ENCODE peak calls at places on chromosome 3, in five cellular contexts. I is epithelial cell of esophagus; T is astrocyte; X is pons; M is activated gamma-delta T cell treated with anti-CD3 and anti-CD28 coated beads, Interleukin-2, amount 50 U/mL, for 16 hours. Q is an unnamed sample.

GRCh38 chr3:46703013-46703520 is 1.9 kb downstream of the TMIE start:
- DNase-seq in I (no peak), T (no peak), X (no peak), M (no peak), Q (no peak)

GRCh38 chr3:31534036-31534435 is 1.3 kb downstream of the STT3B start:
- DNase-seq in I (peak), T (peak), X (peak), M (no peak), Q (peak)

GRCh38 chr3:98536456-98537017 is 4.8 kb downstream of the GPR15 start:
- DNase-seq in I (peak), T (no peak), X (no peak), M (no peak), Q (no peak)

GRCh38 chr3:851098-851790 is 241.6 kb upstream of the CNTN6 start:
- DNase-seq in I (peak), T (no peak), X (no peak), M (no peak), Q (peak)

GRCh38 chr3:114213262-114213668 is 24.1 kb downstream of the ZNF80 start:
- DNase-seq in I (no peak), T (peak), X (no peak), M (no peak), Q (no peak)

GRCh38 chr3:179840985-179841384 is 188.1 kb downstream of the USP13 start:
- DNase-seq in I (peak), T (peak), X (no peak), M (no peak), Q (peak)

GRCh38 chr3:126745760-126746394 is 41.8 kb downstream of the CHCHD6 start:
- DNase-seq in I (no peak), T (no peak), X (no peak), M (no peak), Q (no peak)

GRCh38 chr3:38011111-38011510 is 18.3 kb downstream of the PLCD1 start:
- DNase-seq in I (no peak), T (no peak), X (no peak), M (no peak), Q (no peak)

GRCh38 chr3:13689373-13690265 is 140.7 kb downstream of the FBLN2 start:
- DNase-seq in I (no peak), T (no peak), X (no peak), M (no peak), Q (no peak)

GRCh38 chr3:137471130-137471529 is 293.0 kb upstream of the SOX14 start:
- DNase-seq in I (no peak), T (no peak), X (no peak), M (no peak), Q (no peak)

GRCh38 chr3:183455064-183455463 is 26.6 kb upstream of the MCF2L2 start:
- DNase-seq in I (peak), T (peak), X (peak), M (no peak), Q (peak)

GRCh38 chr3:170418422-170419300 is at the start of gene CLDN11:
- DNase-seq in I (peak), T (peak), X (peak), M (no peak), Q (no peak)

GRCh38 chr3:186974824-186975281 is 44.5 kb downstream of the ST6GAL1 start:
- DNase-seq in I (no peak), T (no peak), X (no peak), M (no peak), Q (no peak)

GRCh38 chr3:25856902-25857518 is 67.1 kb downstream of the OXSM start:
- DNase-seq in I (peak), T (peak), X (peak), M (no peak), Q (peak)

GRCh38 chr3:85627899-85628298 is 669.1 kb downstream of the CADM2 start:
- DNase-seq in I (no peak), T (no peak), X (no peak), M (no peak), Q (no peak)

GRCh38 chr3:30632065-30632464 is 25.7 kb downstream of the TGFBR2 start:
- DNase-seq in I (no peak), T (no peak), X (no peak), M (no peak), Q (no peak)

GRCh38 chr3:148727242-148727641 is 29.5 kb downstream of the AGTR1 start:
- DNase-seq in I (peak), T (no peak), X (peak), M (no peak), Q (no peak)

GRCh38 chr3:184570501-184570900 is 8.9 kb downstream of the EPHB3 start:
- DNase-seq in I (no peak), T (no peak), X (no peak), M (no peak), Q (no peak)

GRCh38 chr3:181292984-181293383 is 303.4 kb upstream of the DNAJC19 start:
- DNase-seq in I (peak), T (peak), X (no peak), M (no peak), Q (peak)